ENCODE peak calls at places on chromosome 6, in nine cellular contexts. B is AG09319; G is neural crest cell; F is osteocyte; A is ascending aorta; D is pancreas; N is HFFc6; X is CD8-positive, alpha-beta T cell; O is colonic mucosa. T is an unnamed sample.
A peak's percentile ranks its signal among the peaks of the same experiment; 100 is the strongest.

GRCh38 chr6:81326856-81327561 is 425.5 kb downstream of the TENT5A start:
- DNase-seq in B (peak; percentile 16), G (no peak), F (no peak), A (no peak), D (no peak), N (no peak), X (no peak), O (no peak), T (peak; percentile 82)

GRCh38 chr6:143205983-143206382 is 145.3 kb downstream of the AIG1 start:
- DNase-seq in B (peak; percentile 19), G (no peak), F (no peak), A (no peak), D (no peak), N (no peak), X (no peak), O (no peak), T (peak; percentile 60)

GRCh38 chr6:77136086-77136485 is 327.2 kb downstream of the HTR1B start:
- DNase-seq in B (no peak), G (no peak), F (no peak), A (no peak), D (no peak), N (no peak), X (no peak), O (no peak), T (peak; percentile 22)

GRCh38 chr6:169205176-169206160 is 48.2 kb downstream of the THBS2 start:
- DNase-seq in B (peak; percentile 72), G (no peak), F (peak; percentile 68), A (no peak), D (no peak), N (peak; percentile 18), X (no peak), O (no peak), T (peak; percentile 95)

GRCh38 chr6:121297699-121298098 is 36.6 kb downstream of the TBC1D32 start:
- DNase-seq in B (no peak), G (no peak), F (no peak), A (no peak), D (no peak), N (no peak), X (no peak), O (no peak), T (peak; percentile 12)

GRCh38 chr6:133183691-133184090 is 57.5 kb upstream of the EYA4 start:
- DNase-seq in B (no peak), G (no peak), F (no peak), A (no peak), D (no peak), N (no peak), X (no peak), O (no peak), T (no peak)

GRCh38 chr6:64694356-64694755 is 1012.7 kb downstream of the EYS start:
- DNase-seq in B (no peak), G (no peak), F (no peak), A (no peak), D (no peak), N (no peak), X (no peak), O (no peak), T (no peak)

GRCh38 chr6:36808634-36809033 is 30.6 kb downstream of the CPNE5 start:
- DNase-seq in B (no peak), G (no peak), F (no peak), A (no peak), D (no peak), N (no peak), X (no peak), O (no peak), T (no peak)

GRCh38 chr6:115830895-115831294 is 229.8 kb downstream of the FRK start:
- DNase-seq in B (no peak), G (no peak), F (no peak), A (no peak), D (no peak), N (no peak), X (no peak), O (no peak), T (no peak)

GRCh38 chr6:447381-448165 is 56.0 kb downstream of the IRF4 start:
- DNase-seq in B (no peak), G (no peak), F (no peak), A (no peak), D (no peak), N (no peak), X (no peak), O (no peak), T (no peak)

GRCh38 chr6:109351231-109352132 is 30.8 kb downstream of the CD164 start:
- DNase-seq in B (no peak), G (no peak), F (no peak), A (no peak), D (no peak), N (no peak), X (no peak), O (peak; percentile 75), T (peak; percentile 46)

GRCh38 chr6:55011034-55011433 is 163.3 kb upstream of the HCRTR2 start:
- DNase-seq in B (no peak), G (no peak), F (no peak), A (no peak), D (no peak), N (no peak), X (no peak), O (no peak), T (no peak)

GRCh38 chr6:149859938-149860337 is 4.2 kb downstream of the LRP11 start:
- DNase-seq in B (no peak), G (no peak), F (no peak), A (no peak), D (no peak), N (no peak), X (no peak), O (no peak), T (no peak)

GRCh38 chr6:13273931-13274706 is 54.2 kb downstream of the TBC1D7 start:
- DNase-seq in B (no peak), G (no peak), F (no peak), A (no peak), D (no peak), N (no peak), X (peak; percentile 16), O (peak; percentile 30), T (no peak)

GRCh38 chr6:145736854-145737181 is 1.5 kb upstream of the EPM2A start:
- DNase-seq in B (no peak), G (no peak), F (no peak), A (peak; percentile 68), D (no peak), N (peak; percentile 34), X (no peak), O (no peak), T (peak; percentile 66)

GRCh38 chr6:3333263-3333662 is 74.5 kb downstream of the PSMG4 start:
- DNase-seq in B (no peak), G (no peak), F (no peak), A (no peak), D (no peak), N (no peak), X (no peak), O (no peak), T (no peak)

GRCh38 chr6:137134483-137134882 is 39.0 kb downstream of the IL22RA2 start:
- DNase-seq in B (no peak), G (no peak), F (no peak), A (no peak), D (no peak), N (no peak), X (no peak), O (no peak), T (no peak)

GRCh38 chr6:92708270-92708669 is 711.1 kb downstream of the EPHA7 start:
- DNase-seq in B (no peak), G (no peak), F (no peak), A (no peak), D (no peak), N (no peak), X (no peak), O (no peak), T (no peak)

GRCh38 chr6:71489736-71490135 is 201.1 kb downstream of the OGFRL1 start:
- DNase-seq in B (peak; percentile 65), G (no peak), F (no peak), A (peak; percentile 80), D (no peak), N (peak; percentile 82), X (no peak), O (no peak), T (peak; percentile 92)

GRCh38 chr6:31139599-31139998 is 733 bp upstream of the PSORS1C2 start:
- DNase-seq in B (no peak), G (no peak), F (no peak), A (no peak), D (no peak), N (no peak), X (no peak), O (no peak), T (peak; percentile 58)

GRCh38 chr6:28981833-28982475 is 23.2 kb downstream of the ZNF311 start:
- DNase-seq in B (peak; percentile 84), G (peak; percentile 74), F (peak; percentile 91), A (peak; percentile 96), D (peak; percentile 83), N (peak; percentile 85), X (peak; percentile 43), O (peak; percentile 77), T (peak; percentile 96)
- TF ChIP-seq CTCF in B (no peak), G (no peak), F (no peak), A (no peak), D (no peak), N (peak; percentile 14), X (no peak), O (no peak), T (no peak)

GRCh38 chr6:44257753-44258324 is 511 bp upstream of the SLC35B2 start:
- DNase-seq in B (no peak), G (no peak), F (no peak), A (no peak), D (no peak), N (no peak), X (no peak), O (no peak), T (no peak)
- TF ChIP-seq CTCF in B (no peak), G (peak; percentile 10), F (no peak), A (no peak), D (no peak), N (peak; percentile 38), X (peak; percentile 24), O (no peak), T (no peak)

DNA sequence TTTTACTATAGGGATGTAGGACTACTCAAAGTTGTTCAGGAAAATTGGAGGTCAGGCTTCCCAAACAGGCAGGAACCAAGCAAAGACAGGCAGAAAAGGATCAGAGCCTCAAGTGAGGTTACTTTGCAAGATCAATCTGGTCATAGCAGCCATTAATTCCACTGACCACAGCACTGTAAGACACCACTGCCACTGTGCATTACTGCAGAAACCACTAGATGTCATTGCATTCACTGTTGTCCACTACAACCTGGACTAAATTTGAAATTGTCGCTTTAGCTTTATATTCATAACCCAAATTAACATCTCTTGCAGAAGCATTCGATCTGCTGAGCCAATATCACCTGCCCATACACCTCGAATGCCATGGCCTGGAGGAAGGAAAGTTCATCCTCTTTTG is 126.9 kb upstream of the UFL1 start:
- DNase-seq in B (no peak), G (no peak), F (no peak), A (no peak), D (no peak), N (no peak), X (no peak), O (no peak), T (no peak)
- TF ChIP-seq CTCF in B (no peak), G (peak; percentile 51), F (peak; percentile 24), A (no peak), D (no peak), N (no peak), X (no peak), O (no peak), T (no peak)

GRCh38 chr6:33490621-33491020 is 36.2 kb downstream of the ZBTB9 start:
- DNase-seq in B (no peak), G (no peak), F (no peak), A (no peak), D (no peak), N (no peak), X (no peak), O (no peak), T (no peak)

GRCh38 chr6:33492093-33492492 is 37.7 kb downstream of the ZBTB9 start:
- DNase-seq in B (no peak), G (no peak), F (no peak), A (no peak), D (no peak), N (no peak), X (no peak), O (no peak), T (no peak)

GRCh38 chr6:33490198-33490597 is 35.8 kb downstream of the ZBTB9 start:
- DNase-seq in B (no peak), G (no peak), F (no peak), A (no peak), D (no peak), N (no peak), X (no peak), O (no peak), T (no peak)
- TF ChIP-seq CTCF in B (no peak), G (no peak), F (no peak), A (no peak), D (no peak), N (no peak), X (no peak), O (no peak), T (peak; percentile 5)